ENCODE peak calls at places on chromosome 6, in five cellular contexts. O is upper lobe of right lung, I is tibial artery, G is fibroblast of mammary gland, J is nephron progenitor cell. B is an unnamed sample.

GRCh38 chr6:21613809-21614208 is 20.3 kb downstream of the SOX4 start:
- DNase-seq in O (no peak), J (no peak), I (no peak), G (no peak), B (no peak)

GRCh38 chr6:107383705-107384104 is 75.7 kb downstream of the PDSS2 start:
- DNase-seq in I (no peak), J (no peak), O (no peak), G (no peak), B (no peak)

GRCh38 chr6:1702580-1703051 is 92.9 kb downstream of the FOXC1 start:
- DNase-seq in O (no peak), J (no peak), G (peak), I (no peak), B (no peak)

GRCh38 chr6:42845327-42845694 is 34.1 kb upstream of the RPL7L1 start:
- DNase-seq in G (no peak), I (no peak), J (no peak), O (no peak), B (no peak)

GRCh38 chr6:137602311-137602710 is 108.1 kb upstream of the OLIG3 start:
- DNase-seq in G (no peak), O (no peak), J (no peak), I (no peak), B (no peak)

GRCh38 chr6:10534418-10534760 is 13.2 kb downstream of the GCNT2 start:
- DNase-seq in I (no peak), G (no peak), J (no peak), O (no peak), B (peak)

GRCh38 chr6:4441981-4442434 is 306.6 kb upstream of the ECI2 start:
- DNase-seq in J (no peak), G (peak), O (no peak), I (no peak), B (no peak)

GRCh38 chr6:146670161-146670560 is 71.4 kb downstream of the ADGB start:
- DNase-seq in I (no peak), J (no peak), O (no peak), G (peak), B (no peak)

GRCh38 chr6:71599366-71599765 is 287.0 kb upstream of the RIMS1 start:
- DNase-seq in J (no peak), I (no peak), G (no peak), O (no peak), B (no peak)

GRCh38 chr6:97147421-97147820 is 135.6 kb downstream of the MMS22L start:
- DNase-seq in J (no peak), I (no peak), G (no peak), O (no peak), B (no peak)

GRCh38 chr6:155085582-155086253 is 90.6 kb downstream of the TIAM2 start:
- DNase-seq in O (no peak), J (no peak), G (peak), I (no peak), B (no peak)

GRCh38 chr6:55469829-55470438 is 109.1 kb downstream of the HMGCLL1 start:
- DNase-seq in I (no peak), G (peak), J (no peak), O (no peak), B (no peak)

GRCh38 chr6:30844118-30844535 is 40.2 kb upstream of the DDR1 start:
- DNase-seq in G (no peak), I (no peak), O (no peak), J (no peak), B (peak)

B was measured in neural progenitor cell.